ENCODE peak calls at places on chromosomes 6 and 20, in four cellular contexts. B is effector CD4-positive, alpha-beta T cell; J is neural progenitor cell; Y is T-helper 9 cell. R is an unnamed sample.

GRCh38 chr6:10151144-10151915 is 263.5 kb downstream of the TFAP2A start:
- DNase-seq in J (no peak), Y (no peak), B (no peak), R (no peak)

GRCh38 chr20:36532388-36532787 is 8.9 kb upstream of the MYL9 start:
- DNase-seq in J (no peak), B (no peak), Y (no peak), R (no peak)

GRCh38 chr20:23856736-23857135 is 22.8 kb downstream of the CST5 start:
- DNase-seq in J (no peak), Y (no peak), B (no peak), R (no peak)

GRCh38 chr20:53795170-53795569 is 201.5 kb upstream of the ZNF217 start:
- DNase-seq in J (no peak), B (no peak), Y (no peak), R (no peak)

GRCh38 chr6:47780510-47781356 is 1.1 kb upstream of the OPN5 start:
- DNase-seq in B (no peak), Y (peak; percentile 1), J (peak; percentile 66), R (peak; percentile 44)

GRCh38 chr20:4844766-4845465 is 123.2 kb downstream of the PRND start:
- DNase-seq in J (no peak), B (no peak), Y (no peak), R (no peak)

GRCh38 chr20:4488407-4489339 is 233.0 kb upstream of the PRND start:
- DNase-seq in Y (no peak), J (no peak), B (no peak), R (peak; percentile 68)

GRCh38 chr6:85092224-85092623 is 327.8 kb upstream of the TBX18 start:
- DNase-seq in Y (no peak), J (no peak), B (no peak), R (no peak)

GRCh38 chr20:20465259-20465658 is 97.4 kb downstream of the INSM1 start:
- DNase-seq in B (no peak), J (peak; percentile 57), Y (no peak), R (no peak)

GRCh38 chr6:5287205-5287965 is 26.1 kb downstream of the FARS2 start:
- DNase-seq in B (no peak), Y (no peak), J (no peak), R (no peak)

GRCh38 chr6:1580585-1580984 is 29.1 kb upstream of the FOXC1 start:
- DNase-seq in Y (no peak), J (no peak), B (no peak), R (no peak)

GRCh38 chr20:4544765-4545164 is 176.9 kb upstream of the PRND start:
- DNase-seq in Y (no peak), J (no peak), B (no peak), R (no peak)

GRCh38 chr20:33684533-33685327 is 1.5 kb downstream of the E2F1 start:
- DNase-seq in J (peak; percentile 84), B (no peak), Y (no peak), R (no peak)

GRCh38 chr20:9359561-9360308 is 154.7 kb upstream of the LAMP5 start:
- DNase-seq in J (peak; percentile 60), Y (no peak), B (no peak), R (no peak)

GRCh38 chr6:110180228-110181008 is at the start of gene CDC40:
- DNase-seq in Y (peak; percentile 45), B (peak; percentile 56), J (peak; percentile 77), R (peak; percentile 48)

GRCh38 chr6:28522594-28523557 is 2.8 kb upstream of the GPX5 start:
- DNase-seq in J (peak; percentile 59), Y (peak; percentile 6), B (peak; percentile 8), R (no peak)

GRCh38 chr6:1619666-1620503 is 10.2 kb downstream of the FOXC1 start:
- DNase-seq in Y (no peak), B (no peak), J (peak; percentile 77), R (no peak)

GRCh38 chr20:57381596-57382503 is 9.3 kb upstream of the RBM38 start:
- DNase-seq in B (peak; percentile 83), J (peak; percentile 79), Y (peak; percentile 82), R (peak; percentile 74)

GRCh38 chr6:160891690-160892089 is 99.9 kb upstream of the MAP3K4 start:
- DNase-seq in J (no peak), Y (no peak), B (no peak), R (no peak)

GRCh38 chr20:44688053-44688625 is 27.0 kb upstream of the CCN5 start:
- DNase-seq in J (no peak), Y (no peak), B (no peak), R (no peak)

GRCh38 chr6:161242779-161243693 is 30.8 kb downstream of the AGPAT4 start:
- DNase-seq in J (peak; percentile 64), Y (no peak), B (no peak), R (no peak)

GRCh38 chr6:11381801-11382513 is 149.5 kb upstream of the NEDD9 start:
- DNase-seq in J (no peak), B (peak; percentile 60), Y (peak; percentile 51), R (no peak)

GRCh38 chr6:47646689-47647088 is 51.7 kb upstream of the ADGRF4 start:
- DNase-seq in J (no peak), B (no peak), Y (no peak), R (no peak)

GRCh38 chr6:7152467-7152866 is 44.7 kb downstream of the RREB1 start:
- DNase-seq in B (no peak), Y (no peak), J (no peak), R (no peak)

GRCh38 chr20:1987826-1988225 is 6.0 kb downstream of the PDYN start:
- DNase-seq in Y (no peak), J (no peak), B (no peak), R (no peak)

GRCh38 chr6:163457637-163458561 is 43.4 kb downstream of the QKI start:
- DNase-seq in Y (no peak), B (no peak), J (no peak), R (no peak)

GRCh38 chr20:258963-259362 is 1.4 kb downstream of the DEFB132 start:
- DNase-seq in J (no peak), Y (no peak), B (no peak), R (no peak)

GRCh38 chr6:118739976-118740771 is 88.8 kb upstream of the CEP85L start:
- DNase-seq in B (no peak), J (no peak), Y (no peak), R (no peak)

GRCh38 chr6:169844946-169845345 is 93.5 kb downstream of the ERMARD start:
- DNase-seq in Y (no peak), J (no peak), B (no peak), R (no peak)

GRCh38 chr20:20369353-20370086 is 1.6 kb downstream of the INSM1 start:
- DNase-seq in J (peak; percentile 65), B (no peak), Y (no peak), R (no peak)

GRCh38 chr20:36262440-36262839 is 26.2 kb downstream of the AAR2 start:
- DNase-seq in J (no peak), B (no peak), Y (no peak), R (no peak)

GRCh38 chr6:37242429-37243052 is 15.0 kb upstream of the TBC1D22B start:
- DNase-seq in B (no peak), J (no peak), Y (no peak), R (peak; percentile 84)

GRCh38 chr6:37838209-37838921 is 18.8 kb downstream of the ZFAND3 start:
- DNase-seq in Y (no peak), B (no peak), J (no peak), R (no peak)

R was measured in T1000.